ENCODE peak calls at places on chromosomes 7 and 10, in four cellular contexts. Z is kidney glomerular epithelial cell, S is NCI-H187, Q is NCI-H2081. I is an unnamed sample.

GRCh38 chr10:112360308-112361270 is 13.3 kb upstream of the ACSL5 start:
- DNase-seq in S (no peak), Z (no peak), Q (no peak), I (no peak)

GRCh38 chr10:3226960-3227724 is 54.6 kb upstream of the PITRM1 start:
- DNase-seq in S (peak; percentile 15), Z (peak; percentile 87), Q (no peak), I (no peak)

GRCh38 chr7:90766814-90767564 is 170.9 kb downstream of the CDK14 start:
- DNase-seq in Z (peak; percentile 93), Q (no peak), S (no peak), I (no peak)

GRCh38 chr10:77049896-77050295 is 587.7 kb downstream of the KCNMA1 start:
- DNase-seq in S (no peak), Q (no peak), Z (no peak), I (no peak)

GRCh38 chr7:31488562-31489203 is 25.2 kb upstream of the ITPRID1 start:
- DNase-seq in S (peak; percentile 61), Z (peak; percentile 85), Q (no peak), I (no peak)

GRCh38 chr10:114334301-114334700 is 70.0 kb downstream of the AFAP1L2 start:
- DNase-seq in Q (no peak), S (no peak), Z (no peak), I (no peak)

GRCh38 chr7:1940402-1940786 is 270.3 kb downstream of the ELFN1 start:
- DNase-seq in S (no peak), Q (no peak), Z (no peak), I (peak; percentile 80)

GRCh38 chr10:92972066-92972870 is 88.3 kb upstream of the CYP26C1 start:
- DNase-seq in Z (peak; percentile 32), Q (no peak), S (no peak), I (no peak)

GRCh38 chr7:74302745-74303221 is 13.6 kb downstream of the CLIP2 start:
- DNase-seq in S (no peak), Z (no peak), Q (no peak), I (no peak)

GRCh38 chr7:38367301-38367700 is 93.9 kb upstream of the TARP start:
- DNase-seq in S (no peak), Q (no peak), Z (no peak), I (no peak)

GRCh38 chr10:77872151-77872946 is 54.2 kb downstream of the DLG5 start:
- DNase-seq in S (no peak), Q (no peak), Z (no peak), I (no peak)

GRCh38 chr10:127000598-127000997 is 95.4 kb downstream of the DOCK1 start:
- DNase-seq in Q (no peak), Z (no peak), S (no peak), I (no peak)

GRCh38 chr7:111509298-111509697 is 53.0 kb downstream of the IMMP2L start:
- DNase-seq in Q (no peak), Z (no peak), S (no peak), I (no peak)

GRCh38 chr7:148261996-148262688 is 328.4 kb upstream of the C7orf33 start:
- DNase-seq in S (no peak), Z (no peak), Q (no peak), I (no peak)

GRCh38 chr10:21751341-21752310 is 217.6 kb downstream of the MLLT10 start:
- DNase-seq in S (no peak), Q (no peak), Z (no peak), I (no peak)

GRCh38 chr7:104861729-104862128 is 152.3 kb upstream of the KMT2E start:
- DNase-seq in S (no peak), Q (no peak), Z (no peak), I (no peak)

GRCh38 chr10:19302117-19302516 is 253.5 kb downstream of the MALRD1 start:
- DNase-seq in S (no peak), Z (peak; percentile 23), Q (no peak), I (no peak)

GRCh38 chr7:149414745-149415390 is 46.0 kb downstream of the ZNF777 start:
- DNase-seq in Q (no peak), Z (peak; percentile 22), S (no peak), I (no peak)

GRCh38 chr7:143988986-143989745 is 11.0 kb upstream of the OR6B1 start:
- DNase-seq in Q (no peak), Z (no peak), S (no peak), I (no peak)

GRCh38 chr10:132867801-132868644 is 74.3 kb downstream of the CFAP46 start:
- DNase-seq in Z (no peak), S (no peak), Q (no peak), I (no peak)

GRCh38 chr7:79241288-79242055 is 212.0 kb downstream of the MAGI2 start:
- DNase-seq in Q (no peak), S (no peak), Z (peak; percentile 36), I (no peak)

I was measured in NCI-H510A.